ENCODE peak calls at places on chromosomes 6 and 20, in five cellular contexts. One of them, this sample, is unnamed.
A peak's percentile ranks its signal among the peaks of the same experiment; 100 is the strongest.

GRCh38 chr6:136783021-136783420 is 9.3 kb downstream of the MAP3K5 start:
- DNase-seq in memory B cell: no peak
- DNase-seq in amniotic stem cell: no peak
- DNase-seq in central memory CD4-positive, alpha-beta T cell: no peak
- DNase-seq in HTR-8/SVneo: no peak
- DNase-seq in this sample: no peak

GRCh38 chr6:100217225-100217624 is 223.2 kb upstream of the MCHR2 start:
- DNase-seq in memory B cell: no peak
- DNase-seq in amniotic stem cell: no peak
- DNase-seq in central memory CD4-positive, alpha-beta T cell: no peak
- DNase-seq in HTR-8/SVneo: no peak
- DNase-seq in this sample: no peak

GRCh38 chr6:35327349-35328027 is 14.9 kb upstream of the PPARD start:
- DNase-seq in memory B cell: peak; percentile 64
- DNase-seq in amniotic stem cell: peak; percentile 24
- DNase-seq in central memory CD4-positive, alpha-beta T cell: peak; percentile 71
- DNase-seq in HTR-8/SVneo: peak; percentile 79
- DNase-seq in this sample: peak; percentile 44

GRCh38 chr6:156283091-156283490 is 494.1 kb upstream of the ARID1B start:
- DNase-seq in memory B cell: no peak
- DNase-seq in amniotic stem cell: no peak
- DNase-seq in central memory CD4-positive, alpha-beta T cell: no peak
- DNase-seq in HTR-8/SVneo: no peak
- DNase-seq in this sample: no peak

GRCh38 chr20:6767536-6768227 is at the start of gene BMP2:
- DNase-seq in memory B cell: no peak
- DNase-seq in amniotic stem cell: no peak
- DNase-seq in central memory CD4-positive, alpha-beta T cell: no peak
- DNase-seq in HTR-8/SVneo: no peak
- DNase-seq in this sample: peak; percentile 66

GRCh38 chr6:138377844-138378243 is at the start of gene SMIM28:
- DNase-seq in memory B cell: no peak
- DNase-seq in amniotic stem cell: no peak
- DNase-seq in central memory CD4-positive, alpha-beta T cell: no peak
- DNase-seq in HTR-8/SVneo: no peak
- DNase-seq in this sample: no peak

GRCh38 chr20:24998121-24998520 is 5.6 kb upstream of the APMAP start:
- DNase-seq in memory B cell: no peak
- DNase-seq in amniotic stem cell: no peak
- DNase-seq in central memory CD4-positive, alpha-beta T cell: no peak
- DNase-seq in HTR-8/SVneo: no peak
- DNase-seq in this sample: no peak

GRCh38 chr6:89547286-89547685 is 91.3 kb downstream of the LYRM2 start:
- DNase-seq in memory B cell: no peak
- DNase-seq in amniotic stem cell: no peak
- DNase-seq in central memory CD4-positive, alpha-beta T cell: no peak
- DNase-seq in HTR-8/SVneo: no peak
- DNase-seq in this sample: no peak

GRCh38 chr20:46708172-46708860 is 1.1 kb upstream of the SLC2A10 start:
- DNase-seq in memory B cell: no peak
- DNase-seq in amniotic stem cell: no peak
- DNase-seq in central memory CD4-positive, alpha-beta T cell: no peak
- DNase-seq in HTR-8/SVneo: no peak
- DNase-seq in this sample: peak; percentile 61

GRCh38 chr6:143471822-143472221 is 21.2 kb downstream of the PEX3 start:
- DNase-seq in memory B cell: no peak
- DNase-seq in amniotic stem cell: no peak
- DNase-seq in central memory CD4-positive, alpha-beta T cell: no peak
- DNase-seq in HTR-8/SVneo: no peak
- DNase-seq in this sample: no peak

GRCh38 chr20:56893206-56893605 is 264.1 kb downstream of the TFAP2C start:
- DNase-seq in memory B cell: no peak
- DNase-seq in amniotic stem cell: no peak
- DNase-seq in central memory CD4-positive, alpha-beta T cell: no peak
- DNase-seq in HTR-8/SVneo: no peak
- DNase-seq in this sample: no peak

GRCh38 chr6:168956884-168957730 is 296.5 kb downstream of the THBS2 start:
- DNase-seq in memory B cell: peak; percentile 26
- DNase-seq in amniotic stem cell: peak; percentile 38
- DNase-seq in central memory CD4-positive, alpha-beta T cell: peak; percentile 17
- DNase-seq in HTR-8/SVneo: peak; percentile 70
- DNase-seq in this sample: no peak

GRCh38 chr20:402898-403581 is 5.1 kb upstream of the RBCK1 start:
- DNase-seq in memory B cell: no peak
- DNase-seq in amniotic stem cell: no peak
- DNase-seq in central memory CD4-positive, alpha-beta T cell: no peak
- DNase-seq in HTR-8/SVneo: no peak
- DNase-seq in this sample: no peak

GRCh38 chr20:17655865-17656489 is 26.1 kb downstream of the RRBP1 start:
- DNase-seq in memory B cell: no peak
- DNase-seq in amniotic stem cell: no peak
- DNase-seq in central memory CD4-positive, alpha-beta T cell: no peak
- DNase-seq in HTR-8/SVneo: no peak
- DNase-seq in this sample: no peak

GRCh38 chr6:125939796-125940195 is 16.8 kb upstream of the HINT3 start:
- DNase-seq in memory B cell: no peak
- DNase-seq in amniotic stem cell: no peak
- DNase-seq in central memory CD4-positive, alpha-beta T cell: no peak
- DNase-seq in HTR-8/SVneo: no peak
- DNase-seq in this sample: no peak

GRCh38 chr6:28522594-28523557 is 2.8 kb upstream of the GPX5 start:
- DNase-seq in memory B cell: no peak
- DNase-seq in amniotic stem cell: no peak
- DNase-seq in central memory CD4-positive, alpha-beta T cell: peak; percentile 42
- DNase-seq in HTR-8/SVneo: no peak
- DNase-seq in this sample: no peak

GRCh38 chr6:35691027-35691824 is 2.5 kb upstream of the FKBP5 start:
- DNase-seq in memory B cell: no peak
- DNase-seq in amniotic stem cell: no peak
- DNase-seq in central memory CD4-positive, alpha-beta T cell: no peak
- DNase-seq in HTR-8/SVneo: no peak
- DNase-seq in this sample: peak; percentile 74

GRCh38 chr6:122459240-122459639 is 12.4 kb downstream of the SERINC1 start:
- DNase-seq in memory B cell: no peak
- DNase-seq in amniotic stem cell: no peak
- DNase-seq in central memory CD4-positive, alpha-beta T cell: no peak
- DNase-seq in HTR-8/SVneo: no peak
- DNase-seq in this sample: no peak

GRCh38 chr6:20325641-20326421 is 75.8 kb upstream of the E2F3 start:
- DNase-seq in memory B cell: no peak
- DNase-seq in amniotic stem cell: no peak
- DNase-seq in central memory CD4-positive, alpha-beta T cell: no peak
- DNase-seq in HTR-8/SVneo: no peak
- DNase-seq in this sample: no peak

GRCh38 chr6:111592726-111593515 is 12.8 kb downstream of the TRAF3IP2 start:
- DNase-seq in memory B cell: no peak
- DNase-seq in amniotic stem cell: no peak
- DNase-seq in central memory CD4-positive, alpha-beta T cell: no peak
- DNase-seq in HTR-8/SVneo: no peak
- DNase-seq in this sample: no peak

GRCh38 chr6:116461563-116462507 is 660 bp downstream of the CALHM6 start:
- DNase-seq in memory B cell: peak; percentile 64
- DNase-seq in amniotic stem cell: no peak
- DNase-seq in central memory CD4-positive, alpha-beta T cell: peak; percentile 63
- DNase-seq in HTR-8/SVneo: no peak
- DNase-seq in this sample: peak; percentile 6

GRCh38 chr6:167576050-167576741 is 250.5 kb upstream of the AFDN start:
- DNase-seq in memory B cell: no peak
- DNase-seq in amniotic stem cell: no peak
- DNase-seq in central memory CD4-positive, alpha-beta T cell: no peak
- DNase-seq in HTR-8/SVneo: no peak
- DNase-seq in this sample: no peak

GRCh38 chr6:144262470-144263369 is 22.4 kb upstream of the UTRN start:
- DNase-seq in memory B cell: no peak
- DNase-seq in amniotic stem cell: no peak
- DNase-seq in central memory CD4-positive, alpha-beta T cell: peak; percentile 7
- DNase-seq in HTR-8/SVneo: no peak
- DNase-seq in this sample: no peak